ENCODE peak calls at places on chromosomes 5 and 9, in four cellular contexts. K, X, S and L are unnamed samples.

GRCh38 chr5:123441408-123441807 is 18.2 kb upstream of the CEP120 start:
- DNase-seq in X (no peak), S (no peak), K (no peak), L (no peak)

GRCh38 chr9:121675969-121676822 is 24.8 kb downstream of the DAB2IP start:
- DNase-seq in S (no peak), X (no peak), K (no peak), L (no peak)

GRCh38 chr5:178376906-178377582 is 144.4 kb upstream of the PHYKPL start:
- DNase-seq in K (no peak), S (no peak), X (peak; percentile 40), L (no peak)

GRCh38 chr9:87850405-87850804 is 32.3 kb upstream of the SPATA31E1 start:
- DNase-seq in X (no peak), K (no peak), S (no peak), L (peak; percentile 34)

GRCh38 chr9:90861826-90862740 is 60.5 kb downstream of the SYK start:
- DNase-seq in K (no peak), S (no peak), X (no peak), L (no peak)

GRCh38 chr9:130483281-130483949 is 38.7 kb downstream of the ASS1 start:
- DNase-seq in S (no peak), X (no peak), K (no peak), L (no peak)

GRCh38 chr9:116154334-116154975 is 864 bp downstream of the PAPPA start:
- DNase-seq in X (peak; percentile 68), K (no peak), S (no peak), L (no peak)

GRCh38 chr9:113375057-113376023 is 1.4 kb downstream of the HDHD3 start:
- DNase-seq in X (no peak), S (peak; percentile 82), K (no peak), L (no peak)

GRCh38 chr9:98530806-98531386 is 177.8 kb downstream of the GABBR2 start:
- DNase-seq in K (no peak), X (no peak), S (no peak), L (no peak)

GRCh38 chr5:17217421-17218352 is at the start of gene BASP1:
- DNase-seq in X (peak; percentile 89), S (peak; percentile 46), K (no peak), L (no peak)

GRCh38 chr9:82903503-82903902 is 159.4 kb downstream of the RASEF start:
- DNase-seq in S (no peak), X (no peak), K (no peak), L (no peak)

GRCh38 chr5:149400304-149400703 is 21.2 kb upstream of the IL17B start:
- DNase-seq in X (peak; percentile 65), K (no peak), S (no peak), L (no peak)

GRCh38 chr5:149403923-149404745 is 25.0 kb upstream of the IL17B start:
- DNase-seq in S (no peak), X (no peak), K (no peak), L (no peak)

GRCh38 chr5:149397530-149397929 is 18.4 kb upstream of the IL17B start:
- DNase-seq in X (no peak), K (no peak), S (peak; percentile 87), L (no peak)

GRCh38 chr5:149402291-149402690 is 23.2 kb upstream of the IL17B start:
- DNase-seq in X (no peak), S (no peak), K (no peak), L (no peak)

GRCh38 chr5:149399775-149400174 is 20.7 kb upstream of the IL17B start:
- DNase-seq in X (no peak), K (no peak), S (no peak), L (no peak)
- TF ChIP-seq CTCF in X (no peak), K (no peak), S (no peak), L (no peak)

DNA sequence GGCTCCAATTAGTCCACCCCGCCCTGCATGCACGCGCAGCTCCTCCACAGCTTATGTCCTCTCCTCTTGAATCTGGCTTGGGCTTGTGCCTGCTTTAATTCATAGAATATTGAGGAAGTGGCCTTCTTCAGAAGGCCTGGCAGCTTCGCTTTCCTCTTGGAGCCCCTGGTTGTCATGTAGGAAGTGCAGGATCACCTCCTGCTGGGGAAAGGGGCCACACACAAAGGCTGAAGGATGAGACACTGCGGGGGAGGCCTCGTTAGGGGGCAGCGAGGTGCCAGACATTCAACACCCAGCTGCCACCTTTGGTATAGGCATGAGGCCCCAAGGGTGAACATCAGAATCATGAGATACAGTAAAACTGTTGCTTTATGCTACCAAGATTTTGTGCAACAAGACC is 2.7 kb upstream of the CNOT6 start:
- DNase-seq in K (no peak), X (no peak), S (no peak), L (no peak)
- TF ChIP-seq CTCF in K (no peak), X (no peak), S (no peak), L (no peak)

DNA sequence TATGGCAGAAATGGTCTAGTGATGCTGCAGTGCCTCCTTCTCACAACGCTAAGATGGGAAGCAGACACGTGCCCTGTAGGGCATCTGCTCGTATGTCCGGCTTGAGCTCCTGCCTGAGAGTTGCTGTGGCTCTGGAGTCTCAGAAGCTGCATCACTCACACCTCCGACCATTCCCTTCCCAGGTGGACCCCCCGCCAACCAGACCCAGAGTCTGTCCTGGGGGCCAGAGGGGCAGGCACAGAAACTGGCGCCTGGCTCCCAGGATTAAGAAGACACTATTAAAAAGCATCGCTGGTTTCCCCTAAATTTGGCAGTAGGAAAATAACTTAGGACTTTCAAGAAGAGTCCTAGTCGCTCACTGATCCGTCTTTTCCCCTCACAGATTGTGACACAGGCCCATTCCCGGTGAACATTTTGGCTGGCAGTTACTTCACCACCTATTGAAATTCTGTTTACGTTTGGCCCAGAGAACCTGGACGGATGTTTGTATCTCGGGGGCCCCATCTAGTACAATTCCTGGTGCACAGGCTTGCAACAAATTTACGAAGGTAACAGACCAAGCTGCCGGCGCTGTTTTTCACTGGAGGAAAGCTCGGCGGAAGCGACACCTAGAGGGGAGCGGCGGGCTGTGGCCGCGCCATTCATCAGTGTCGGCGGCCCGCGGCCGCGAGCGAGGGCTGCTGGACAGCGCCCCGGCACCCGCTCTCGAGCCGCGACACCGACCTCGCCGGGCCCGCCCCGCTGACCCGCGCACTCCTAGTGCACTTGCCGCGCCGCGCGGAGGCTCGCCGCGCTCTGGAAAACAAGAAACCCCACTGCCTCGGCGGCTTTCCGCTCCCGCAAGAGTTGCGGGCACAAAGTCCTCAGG is 1.6 kb downstream of the FSTL4 start:
- DNase-seq in S (peak; percentile 80), X (peak; percentile 88), K (peak; percentile 79), L (peak; percentile 3)
- TF ChIP-seq CTCF in S (peak; percentile 29), X (peak; percentile 39), K (peak; percentile 48), L (no peak)

GRCh38 chr5:61352612-61353156 is 20.6 kb downstream of the ZSWIM6 start:
- DNase-seq in X (no peak), K (no peak), S (peak; percentile 67), L (no peak)

GRCh38 chr5:61353293-61353692 is 21.2 kb downstream of the ZSWIM6 start:
- DNase-seq in K (no peak), S (no peak), X (no peak), L (no peak)

GRCh38 chr5:61362796-61363364 is 30.8 kb downstream of the ZSWIM6 start:
- DNase-seq in S (no peak), X (no peak), K (peak; percentile 6), L (no peak)

GRCh38 chr5:61354199-61354598 is 22.1 kb downstream of the ZSWIM6 start:
- DNase-seq in X (no peak), S (no peak), K (no peak), L (no peak)

DNA sequence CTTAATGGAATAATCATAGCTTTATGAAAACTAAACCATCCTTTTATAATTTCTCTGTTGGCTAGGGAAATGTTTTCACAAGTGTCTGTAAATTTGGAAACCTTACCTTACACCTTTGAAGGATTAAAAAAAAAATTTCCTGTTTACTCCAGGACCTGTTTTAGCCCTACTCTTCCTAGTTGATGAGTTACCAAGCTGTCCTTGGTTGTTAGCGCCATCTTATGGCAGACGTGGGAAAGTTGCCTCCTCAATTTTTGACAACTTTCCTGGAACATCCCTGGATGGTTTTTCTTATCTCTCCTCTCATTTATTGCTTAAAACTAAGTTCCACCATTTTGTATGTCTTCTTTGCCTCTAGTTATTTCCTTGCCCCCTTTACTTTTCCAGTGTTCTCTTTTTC is 25.7 kb downstream of the ZSWIM6 start:
- DNase-seq in X (no peak), K (no peak), S (no peak), L (no peak)
- TF ChIP-seq CTCF in X (no peak), K (no peak), S (no peak), L (peak; percentile 66)

GRCh38 chr9:6843742-6844141 is 86.0 kb downstream of the KDM4C start:
- DNase-seq in X (no peak), S (no peak), K (no peak), L (no peak)

GRCh38 chr9:6842584-6842947 is 84.8 kb downstream of the KDM4C start:
- DNase-seq in X (no peak), K (no peak), S (no peak), L (no peak)

GRCh38 chr9:6845128-6845826 is 87.5 kb downstream of the KDM4C start:
- DNase-seq in S (no peak), K (no peak), X (no peak), L (no peak)

GRCh38 chr9:6845881-6846280 is 88.1 kb downstream of the KDM4C start:
- DNase-seq in X (peak; percentile 25), K (no peak), S (no peak), L (no peak)
- TF ChIP-seq CTCF in X (peak; percentile 55), K (no peak), S (no peak), L (peak; percentile 28)

GRCh38 chr9:125639057-125639456 is 68.0 kb downstream of the MAPKAP1 start:
- DNase-seq in X (no peak), S (no peak), K (no peak), L (no peak)
- TF ChIP-seq CTCF in X (no peak), S (no peak), K (no peak), L (no peak)

DNA sequence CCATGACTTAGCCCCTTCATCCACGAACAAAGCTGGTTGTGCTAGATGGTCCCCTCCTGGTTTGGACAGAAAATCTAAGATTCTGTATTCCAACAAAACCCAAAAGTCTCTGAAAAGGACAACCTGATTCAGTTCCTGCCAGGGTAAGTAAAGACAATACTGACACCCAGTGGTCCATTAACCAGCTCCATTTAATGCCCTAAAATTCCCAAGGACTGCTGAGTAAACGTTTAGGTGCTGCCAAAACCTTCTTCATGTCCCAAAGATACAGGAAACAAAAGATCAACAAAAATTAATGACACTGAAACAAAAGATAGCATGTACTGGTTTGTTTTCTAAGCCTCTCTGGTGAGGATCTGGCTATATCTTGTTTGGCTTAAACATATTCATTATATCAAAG is 25.3 kb upstream of the PPP1R2B start:
- DNase-seq in X (no peak), S (no peak), K (peak; percentile 36), L (no peak)
- TF ChIP-seq CTCF in X (peak; percentile 49), S (peak; percentile 57), K (no peak), L (no peak)

GRCh38 chr5:140557136-140557805 is at the start of gene SRA1:
- DNase-seq in S (peak; percentile 95), X (peak; percentile 93), K (peak; percentile 97), L (peak; percentile 78)
- TF ChIP-seq CTCF in S (no peak), X (no peak), K (no peak), L (no peak)